ENCODE peak calls at places on chromosomes 13 and 19, in six cellular contexts. N, Z, S, M, R and F are unnamed samples.

GRCh38 chr13:67086260-67086659 is 143.9 kb downstream of the PCDH9 start:
- DNase-seq in M (no peak), Z (no peak), N (no peak), S (no peak), R (no peak), F (no peak)

GRCh38 chr13:66803013-66803739 is 427.0 kb downstream of the PCDH9 start:
- DNase-seq in R (no peak), Z (no peak), S (no peak), M (no peak), N (no peak), F (no peak)

GRCh38 chr13:101416181-101417042 is at the start of gene NALCN:
- DNase-seq in S (no peak), N (no peak), R (peak), Z (no peak), M (peak), F (peak)

GRCh38 chr13:44149821-44150220 is 223.8 kb upstream of the SERP2 start:
- DNase-seq in M (no peak), S (no peak), R (no peak), Z (no peak), N (no peak), F (no peak)

GRCh38 chr19:30159636-30160035 is 212.5 kb upstream of the ZNF536 start:
- DNase-seq in M (no peak), R (no peak), Z (no peak), N (no peak), S (no peak), F (no peak)

GRCh38 chr13:106989866-106990265 is 421.9 kb upstream of the ARGLU1 start:
- DNase-seq in R (no peak), Z (no peak), N (no peak), M (no peak), S (no peak), F (no peak)

GRCh38 chr13:110555601-110556223 is 5.8 kb downstream of the RAB20 start:
- DNase-seq in S (peak), R (no peak), M (no peak), N (peak), Z (no peak), F (no peak)

GRCh38 chr19:17565611-17566010 is 10.2 kb downstream of the COLGALT1 start:
- DNase-seq in N (no peak), Z (no peak), R (no peak), S (no peak), M (no peak), F (no peak)

GRCh38 chr19:1653300-1653628 is 849 bp upstream of the TCF3 start:
- DNase-seq in Z (no peak), N (no peak), S (no peak), M (no peak), R (no peak), F (no peak)

GRCh38 chr13:21616880-21617279 is 12.9 kb upstream of the MICU2 start:
- DNase-seq in R (no peak), N (no peak), M (no peak), Z (no peak), S (no peak), F (no peak)

GRCh38 chr13:97946951-97947588 is 6.4 kb upstream of the IPO5 start:
- DNase-seq in S (no peak), M (no peak), Z (no peak), N (no peak), R (no peak), F (no peak)

GRCh38 chr13:99033814-99034213 is 56.0 kb upstream of the DOCK9 start:
- DNase-seq in R (no peak), N (no peak), Z (peak), S (peak), M (no peak), F (no peak)

GRCh38 chr13:22561581-22561980 is 619.2 kb upstream of the SGCG start:
- DNase-seq in R (no peak), M (no peak), N (no peak), Z (no peak), S (no peak), F (no peak)

GRCh38 chr19:17555929-17556813 is 722 bp downstream of the COLGALT1 start:
- DNase-seq in Z (no peak), S (peak), N (peak), M (peak), R (peak), F (no peak)

GRCh38 chr13:26541041-26541440 is 16.4 kb upstream of the WASF3 start:
- DNase-seq in N (no peak), Z (no peak), R (no peak), S (no peak), M (no peak), F (no peak)

GRCh38 chr19:50515168-50515561 is 1.5 kb upstream of the ASPDH start:
- DNase-seq in R (peak), Z (no peak), N (no peak), S (no peak), M (no peak), F (no peak)

GRCh38 chr13:80945328-80945727 is 604.4 kb upstream of the SPRY2 start:
- DNase-seq in M (no peak), N (no peak), Z (no peak), R (peak), S (no peak), F (peak)

DNA sequence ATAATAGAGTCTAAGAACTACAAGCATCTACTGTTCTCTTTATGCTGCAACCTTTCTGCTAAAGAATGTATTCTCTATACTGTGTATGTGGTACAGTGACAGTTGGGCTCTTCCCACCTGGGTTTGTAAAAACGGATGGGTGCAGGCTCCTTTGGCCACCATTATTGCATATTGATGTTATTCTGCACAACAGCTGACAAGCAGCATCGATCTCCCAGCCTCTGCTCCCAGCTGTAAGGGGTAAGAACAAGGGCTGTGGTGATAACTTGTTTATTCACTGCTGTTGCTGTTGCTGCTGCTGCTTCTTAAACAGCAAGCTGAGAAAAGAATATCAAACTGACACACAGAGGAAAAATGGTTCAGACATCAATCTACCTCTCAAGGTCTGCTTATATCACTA is 56.2 kb downstream of the KCNRG start:
- DNase-seq in Z (no peak), M (no peak), S (no peak), N (no peak), R (no peak), F (no peak)
- H3K27ac ChIP-seq in Z (no peak), M (no peak), S (peak), N (no peak), R (no peak), F (no peak)

GRCh38 chr19:47243776-47244547 is 12.4 kb upstream of the CCDC9 start:
- DNase-seq in S (peak), N (peak), Z (peak), M (peak), R (peak), F (peak)
- H3K27ac ChIP-seq in S (peak), N (peak), Z (peak), M (no peak), R (peak), F (peak)

GRCh38 chr13:30305456-30305855 is 1.9 kb downstream of the KATNAL1 start:
- DNase-seq in M (no peak), Z (no peak), R (no peak), N (no peak), S (peak), F (no peak)
- H3K27ac ChIP-seq in M (no peak), Z (no peak), R (no peak), N (no peak), S (peak), F (no peak)

DNA sequence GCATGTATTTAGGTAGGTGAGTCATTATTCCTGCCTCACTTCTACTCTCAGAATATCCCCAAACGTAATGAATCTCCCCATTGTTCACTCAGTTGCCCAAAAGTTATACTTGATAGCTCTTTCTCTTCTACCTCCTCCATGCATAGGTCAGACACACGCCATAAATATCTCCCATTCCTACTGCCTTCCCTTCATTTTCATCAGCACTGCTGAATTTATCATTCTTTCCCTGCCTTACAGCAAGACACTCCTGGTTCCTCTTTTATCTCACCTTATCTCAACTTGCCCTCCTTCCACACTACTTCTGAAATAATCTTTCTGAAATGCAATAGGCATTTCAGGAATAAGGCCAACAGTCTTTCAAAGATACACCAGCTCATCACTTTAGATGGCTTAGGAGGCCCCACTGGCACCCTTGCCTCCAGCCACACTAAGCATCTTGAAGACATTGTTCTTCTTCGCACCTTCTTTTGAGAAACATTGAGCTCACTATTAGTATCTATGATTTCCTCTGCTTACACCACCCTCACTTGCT is 333.9 kb downstream of the MYO16 start:
- DNase-seq in M (no peak), R (no peak), Z (no peak), S (no peak), N (no peak), F (no peak)
- H3K27ac ChIP-seq in M (no peak), R (no peak), Z (no peak), S (no peak), N (no peak), F (no peak)

DNA sequence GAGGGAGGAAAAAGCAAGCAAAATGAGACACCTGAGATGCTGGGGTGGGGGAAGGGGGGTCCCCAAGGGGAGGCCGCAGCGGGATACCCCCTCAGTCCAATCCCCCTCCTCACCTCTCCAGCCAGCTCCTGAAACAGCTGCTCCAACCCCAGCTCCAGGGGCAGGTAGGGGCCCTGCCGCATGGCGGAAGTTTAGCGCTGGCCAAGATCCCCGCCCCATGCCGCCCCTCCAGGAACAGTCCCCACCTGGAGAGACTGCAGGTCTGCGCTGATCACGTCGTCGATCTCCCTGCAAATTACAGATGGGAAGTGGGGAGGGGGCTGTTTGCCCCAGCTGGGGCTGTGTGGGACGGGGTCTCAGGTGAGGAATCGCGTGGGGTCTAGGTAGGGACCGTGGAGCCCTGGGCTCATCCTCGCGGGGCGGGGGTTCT is 9.0 kb downstream of the CAPN12 start:
- DNase-seq in N (no peak), M (no peak), Z (peak), R (peak), S (peak), F (no peak)
- H3K27ac ChIP-seq in N (peak), M (peak), Z (peak), R (no peak), S (peak), F (no peak)